ENCODE peak calls at places on chromosomes 3 and 15, in four cellular contexts. U, W, O and C are unnamed samples.

GRCh38 chr3:72555714-72556113 is 292.5 kb downstream of the SHQ1 start:
- DNase-seq in U (no peak), W (no peak), O (no peak), C (no peak)

GRCh38 chr15:89876736-89877135 is 17.1 kb downstream of the AP3S2 start:
- DNase-seq in U (no peak), W (no peak), O (no peak), C (no peak)

GRCh38 chr3:171277456-171278406 is 182.5 kb downstream of the TNIK start:
- DNase-seq in U (no peak), W (no peak), O (no peak), C (no peak)

GRCh38 chr15:55267401-55268053 is 22.1 kb downstream of the RAB27A start:
- DNase-seq in U (peak), W (no peak), O (peak), C (peak)

GRCh38 chr15:60660290-60661051 is 181.5 kb upstream of the ICE2 start:
- DNase-seq in U (no peak), W (no peak), O (no peak), C (no peak)

GRCh38 chr3:29176501-29176900 is 104.4 kb upstream of the RBMS3 start:
- DNase-seq in U (no peak), W (no peak), O (no peak), C (no peak)

GRCh38 chr3:48960841-48961413 is 29.1 kb upstream of the P4HTM start:
- DNase-seq in U (no peak), W (no peak), O (no peak), C (no peak)

GRCh38 chr3:143287403-143287802 is 167.8 kb downstream of the CHST2 start:
- DNase-seq in U (no peak), W (no peak), O (no peak), C (no peak)

GRCh38 chr3:46412786-46413298 is 5.8 kb downstream of the CCRL2 start:
- DNase-seq in U (no peak), W (no peak), O (no peak), C (no peak)

GRCh38 chr15:100721758-100722550 is 119.6 kb downstream of the ASB7 start:
- DNase-seq in U (peak), W (peak), O (no peak), C (peak)

GRCh38 chr3:127170794-127171193 is 22.1 kb upstream of the PRR23E start:
- DNase-seq in U (no peak), W (peak), O (no peak), C (no peak)

GRCh38 chr15:90379263-90379662 is 8.8 kb upstream of the IQGAP1 start:
- DNase-seq in U (no peak), W (no peak), O (no peak), C (no peak)

GRCh38 chr3:124492824-124493223 is 237.4 kb upstream of the UMPS start:
- DNase-seq in U (peak), W (peak), O (no peak), C (peak)

GRCh38 chr3:72303926-72304325 is 519.0 kb upstream of the PROK2 start:
- DNase-seq in U (no peak), W (no peak), O (no peak), C (no peak)

GRCh38 chr15:40050788-40051615 is 12.0 kb upstream of the SRP14 start:
- DNase-seq in U (no peak), W (no peak), O (no peak), C (no peak)

GRCh38 chr15:56471440-56472069 is 6.6 kb upstream of the MNS1 start:
- DNase-seq in U (no peak), W (no peak), O (no peak), C (no peak)

GRCh38 chr15:64000183-64000710 is 46.0 kb downstream of the DAPK2 start:
- DNase-seq in U (no peak), W (no peak), O (no peak), C (no peak)

GRCh38 chr3:10192953-10193691 is 28.4 kb downstream of the IRAK2 start:
- DNase-seq in U (peak), W (peak), O (no peak), C (no peak)

GRCh38 chr15:99253381-99254090 is 2.3 kb downstream of the LRRC28 start:
- DNase-seq in U (no peak), W (peak), O (no peak), C (no peak)

GRCh38 chr3:50321844-50322385 is 630 bp downstream of the HYAL2 start:
- DNase-seq in U (no peak), W (no peak), O (no peak), C (peak)

GRCh38 chr15:89395996-89396395 is 61.4 kb upstream of the POLG start:
- DNase-seq in U (no peak), W (no peak), O (no peak), C (no peak)

GRCh38 chr3:53083496-53083895 is 37.6 kb upstream of the SFMBT1 start:
- DNase-seq in U (no peak), W (no peak), O (no peak), C (no peak)

GRCh38 chr15:62975515-62975914 is 67.0 kb upstream of the TPM1 start:
- DNase-seq in U (peak), W (peak), O (no peak), C (no peak)

GRCh38 chr3:135007622-135008021 is 212.6 kb downstream of the EPHB1 start:
- DNase-seq in U (no peak), W (peak), O (no peak), C (no peak)

GRCh38 chr3:45387636-45388348 is 584 bp upstream of the LARS2 start:
- DNase-seq in U (peak), W (no peak), O (no peak), C (no peak)

GRCh38 chr15:71572452-71573053 is 237.8 kb upstream of the NR2E3 start:
- DNase-seq in U (no peak), W (no peak), O (no peak), C (peak)

GRCh38 chr3:70855139-70855538 is 542.7 kb upstream of the MDFIC2 start:
- DNase-seq in U (no peak), W (no peak), O (no peak), C (no peak)

GRCh38 chr3:80190051-80190450 is 422.3 kb upstream of the ROBO1 start:
- DNase-seq in U (no peak), W (peak), O (no peak), C (no peak)

GRCh38 chr3:105527949-105528348 is 161.2 kb downstream of the ALCAM start:
- DNase-seq in U (no peak), W (peak), O (no peak), C (no peak)

GRCh38 chr15:32718082-32718821 is 448 bp downstream of the GREM1 start:
- DNase-seq in U (peak), W (no peak), O (no peak), C (no peak)

GRCh38 chr3:10519236-10519635 is 13.8 kb upstream of the ATP2B2 start:
- DNase-seq in U (no peak), W (no peak), O (no peak), C (no peak)

GRCh38 chr15:78618490-78618934 is 2.3 kb downstream of the CHRNA3 start:
- DNase-seq in U (peak), W (peak), O (peak), C (peak)

GRCh38 chr3:88595025-88595424 is 445.3 kb downstream of the C3orf38 start:
- DNase-seq in U (no peak), W (no peak), O (no peak), C (no peak)

GRCh38 chr15:81473946-81474345 is 99.9 kb upstream of the TMC3 start:
- DNase-seq in U (no peak), W (no peak), O (no peak), C (no peak)

GRCh38 chr3:65330072-65330471 is 642.3 kb upstream of the ADAMTS9 start:
- DNase-seq in U (no peak), W (no peak), O (no peak), C (no peak)

GRCh38 chr3:128432301-128432897 is 34.3 kb downstream of the DNAJB8 start:
- DNase-seq in U (no peak), W (no peak), O (no peak), C (no peak)

GRCh38 chr3:117096549-117096948 is 387.0 kb downstream of the TUSC7 start:
- DNase-seq in U (no peak), W (no peak), O (no peak), C (no peak)

GRCh38 chr3:14976317-14976716 is 28.9 kb downstream of the NR2C2 start:
- DNase-seq in U (no peak), W (no peak), O (no peak), C (no peak)